ENCODE peak calls at places on chromosome 3, in six cellular contexts. B is fibroblast of villous mesenchyme, E is heart left ventricle, P is AG10803, U is sigmoid colon, A is endodermal cell. V is an unnamed sample.

GRCh38 chr3:127044996-127045395 is 62.1 kb downstream of the PLXNA1 start:
- DNase-seq in B (no peak), E (no peak), P (no peak), U (no peak), A (peak; percentile 76), V (no peak)

GRCh38 chr3:45573591-45573990 is 21.0 kb upstream of the LIMD1 start:
- DNase-seq in B (no peak), E (no peak), P (no peak), U (peak; percentile 7), A (no peak), V (no peak)

GRCh38 chr3:32586361-32586760 is 15.7 kb upstream of the DYNC1LI1 start:
- DNase-seq in B (no peak), E (no peak), P (no peak), U (no peak), A (no peak), V (no peak)

GRCh38 chr3:103389356-103389755 is 954.5 kb downstream of the ZPLD1 start:
- DNase-seq in B (no peak), E (no peak), P (no peak), U (no peak), A (no peak), V (no peak)

GRCh38 chr3:162082516-162082915 is 585.9 kb downstream of the OTOL1 start:
- DNase-seq in B (peak; percentile 13), E (no peak), P (no peak), U (no peak), A (no peak), V (no peak)

GRCh38 chr3:20668411-20668810 is 482.4 kb upstream of the SGO1 start:
- DNase-seq in B (peak; percentile 18), E (no peak), P (no peak), U (no peak), A (peak; percentile 78), V (peak; percentile 16)

GRCh38 chr3:31445701-31446100 is 87.0 kb upstream of the STT3B start:
- DNase-seq in B (no peak), E (no peak), P (no peak), U (no peak), A (no peak), V (no peak)

GRCh38 chr3:66572938-66573710 is 72.3 kb upstream of the LRIG1 start:
- DNase-seq in B (no peak), E (no peak), P (no peak), U (no peak), A (peak; percentile 95), V (no peak)

GRCh38 chr3:186239321-186239720 is 122.7 kb downstream of the DGKG start:
- DNase-seq in B (peak; percentile 19), E (no peak), P (no peak), U (no peak), A (peak; percentile 71), V (peak; percentile 16)

GRCh38 chr3:177733233-177733632 is 536.0 kb upstream of the TBL1XR1 start:
- DNase-seq in B (peak; percentile 33), E (no peak), P (peak; percentile 65), U (no peak), A (no peak), V (no peak)
- TF ChIP-seq CTCF in B (no peak), E (no peak), P (no peak), U (no peak), A (no peak), V (no peak)

GRCh38 chr3:179149951-179150350 is 1.8 kb downstream of the PIK3CA start:
- DNase-seq in B (peak; percentile 16), E (no peak), P (peak; percentile 14), U (no peak), A (no peak), V (peak; percentile 9)
- H3K4me3 ChIP-seq in B (peak overlapping the region; percentile 87), E (peak overlapping the region; percentile 94), P (peak overlapping the region; percentile 67), U (peak overlapping the region; percentile 58), A (peak overlapping the region; percentile 93), V (peak overlapping the region; percentile 83)

GRCh38 chr3:73868688-73869315 is 244.1 kb upstream of the PDZRN3 start:
- DNase-seq in B (peak; percentile 29), E (no peak), P (peak; percentile 40), U (no peak), A (peak; percentile 72), V (peak; percentile 57)
- TF ChIP-seq CTCF in B (peak; percentile 60), E (peak; percentile 60), P (peak; percentile 79), U (peak; percentile 45), A (peak; percentile 86), V (peak; percentile 65)

GRCh38 chr3:89332311-89333159 is 225.1 kb downstream of the EPHA3 start:
- DNase-seq in B (no peak), E (no peak), P (no peak), U (no peak), A (peak; percentile 47), V (no peak)
- H3K4me3 ChIP-seq in B (no peak overlapping the region), E (no peak overlapping the region), P (no peak overlapping the region), U (no peak overlapping the region), A (no peak overlapping the region), V (no peak overlapping the region)

GRCh38 chr3:101979033-101979432 is 129.7 kb downstream of the NFKBIZ start:
- DNase-seq in B (no peak), E (no peak), P (no peak), U (no peak), A (no peak), V (no peak)
- TF ChIP-seq CTCF in B (no peak), E (no peak), P (no peak), U (no peak), A (no peak), V (no peak)

GRCh38 chr3:118772036-118773030 is 262.3 kb downstream of the IGSF11 start:
- DNase-seq in B (no peak), E (no peak), P (no peak), U (no peak), A (peak; percentile 67), V (no peak)

GRCh38 chr3:118775021-118775420 is 259.6 kb downstream of the IGSF11 start:
- DNase-seq in B (no peak), E (no peak), P (no peak), U (no peak), A (no peak), V (no peak)
- H3K4me3 ChIP-seq in B (no peak overlapping the region), E (no peak overlapping the region), P (no peak overlapping the region), U (no peak overlapping the region), A (peak overlapping the region; percentile 33), V (no peak overlapping the region)